ENCODE peak calls at places on chromosome 20, in four cellular contexts. F is K562, L is HepG2, A is HCT116. D is an unnamed sample. For H3K9me3, the result is how much of the 10 kb centered on the place peaks cover.

GRCh38 chr20:62066339-62066982 is 780 bp upstream of the TAF4 start:
- DNase-seq in F (peak), A (no peak), L (peak), D (no peak)

GRCh38 chr20:61966492-61967244 is 99.0 kb downstream of the TAF4 start:
- DNase-seq in F (no peak), A (no peak), L (peak), D (no peak)

GRCh38 chr20:40442181-40442963 is 246.7 kb downstream of the MAFB start:
- DNase-seq in F (peak), L (no peak), A (no peak), D (no peak)

GRCh38 chr20:50416269-50416863 is 93.8 kb upstream of the PTPN1 start:
- DNase-seq in L (no peak), A (no peak), F (no peak), D (no peak)

GRCh38 chr20:44187763-44188709 is 1.0 kb upstream of the JPH2 start:
- DNase-seq in A (no peak), L (no peak), F (no peak), D (no peak)

GRCh38 chr20:63441136-63441776 is 31.2 kb downstream of the KCNQ2 start:
- DNase-seq in A (no peak), F (no peak), L (no peak), D (no peak)

GRCh38 chr20:6863355-6863754 is 95.9 kb downstream of the BMP2 start:
- DNase-seq in A (no peak), L (no peak), F (no peak), D (no peak)

GRCh38 chr20:62685781-62686555 is 22.7 kb upstream of the NTSR1 start:
- DNase-seq in A (no peak), F (peak), L (peak), D (no peak)

GRCh38 chr20:62219101-62219991 is 732 bp downstream of the HRH3 start:
- DNase-seq in L (no peak), F (no peak), A (no peak), D (no peak)

GRCh38 chr20:33915726-33916331 is 77.9 kb upstream of the RALY start:
- DNase-seq in F (peak), A (peak), L (peak), D (peak)

GRCh38 chr20:33604084-33604990 is 57.8 kb upstream of the C20orf144 start:
- DNase-seq in A (no peak), L (no peak), F (no peak), D (no peak)

GRCh38 chr20:45402946-45403345 is 5.1 kb upstream of the DBNDD2 start:
- DNase-seq in A (no peak), F (no peak), L (no peak), D (no peak)

GRCh38 chr20:10501377-10501776 is 66.3 kb downstream of the SLX4IP start:
- DNase-seq in F (peak), A (no peak), L (no peak), D (no peak)

GRCh38 chr20:38083338-38084048 is 49.9 kb downstream of the RPRD1B start:
- DNase-seq in A (no peak), L (no peak), F (peak), D (no peak)

GRCh38 chr20:25258463-25258805 is 10.5 kb downstream of the PYGB start:
- DNase-seq in F (no peak), L (no peak), A (no peak), D (no peak)

GRCh38 chr20:53866787-53867740 is 203.3 kb downstream of the BCAS1 start:
- DNase-seq in L (peak), F (no peak), A (no peak), D (no peak)

GRCh38 chr20:54645445-54646155 is 170.2 kb downstream of the DOK5 start:
- DNase-seq in L (no peak), A (no peak), F (no peak), D (no peak)

GRCh38 chr20:13212750-13213149 is 8.3 kb upstream of the ISM1 start:
- DNase-seq in F (no peak), L (no peak), A (no peak), D (no peak)

GRCh38 chr20:45206746-45207145 is at the start of gene SEMG1:
- DNase-seq in F (no peak), A (no peak), L (no peak), D (no peak)

GRCh38 chr20:9311132-9311531 is 203.3 kb upstream of the LAMP5 start:
- DNase-seq in F (no peak), A (no peak), L (no peak), D (no peak)
- H3K9me3 ChIP-seq in F (under half), A (under half), L (under half), D (under half)

GRCh38 chr20:51801220-51801991 is 915 bp downstream of the SALL4 start:
- DNase-seq in L (no peak), F (no peak), A (no peak), D (no peak)

GRCh38 chr20:51800132-51800721 is 2.1 kb downstream of the SALL4 start:
- DNase-seq in L (peak), F (peak), A (peak), D (peak)

GRCh38 chr20:51799586-51799985 is 2.7 kb downstream of the SALL4 start:
- DNase-seq in F (no peak), L (no peak), A (no peak), D (no peak)

GRCh38 chr20:51802170-51802745 is at the start of gene SALL4:
- DNase-seq in A (no peak), L (no peak), F (no peak), D (no peak)

GRCh38 chr20:51800769-51801219 is 1.5 kb downstream of the SALL4 start:
- DNase-seq in A (no peak), F (no peak), L (no peak), D (no peak)
- TF ChIP-seq SIN3A in A (no peak), F (no peak), L (no peak), D (no peak)

GRCh38 chr20:14259691-14260090 is 77.7 kb downstream of the FLRT3 start:
- DNase-seq in F (no peak), A (no peak), L (no peak), D (no peak)

GRCh38 chr20:14264869-14265268 is 72.5 kb downstream of the FLRT3 start:
- DNase-seq in L (peak), A (no peak), F (no peak), D (no peak)
- TF ChIP-seq TCF7L2 in L (no peak), A (no peak), F (no peak), D (no peak)

GRCh38 chr20:60446273-60447111 is 488.3 kb downstream of the CDH26 start:
- DNase-seq in A (no peak), F (no peak), L (no peak), D (no peak)
- H3K9me3 ChIP-seq in A (under half), F (under half), L (under half), D (under half)

DNA sequence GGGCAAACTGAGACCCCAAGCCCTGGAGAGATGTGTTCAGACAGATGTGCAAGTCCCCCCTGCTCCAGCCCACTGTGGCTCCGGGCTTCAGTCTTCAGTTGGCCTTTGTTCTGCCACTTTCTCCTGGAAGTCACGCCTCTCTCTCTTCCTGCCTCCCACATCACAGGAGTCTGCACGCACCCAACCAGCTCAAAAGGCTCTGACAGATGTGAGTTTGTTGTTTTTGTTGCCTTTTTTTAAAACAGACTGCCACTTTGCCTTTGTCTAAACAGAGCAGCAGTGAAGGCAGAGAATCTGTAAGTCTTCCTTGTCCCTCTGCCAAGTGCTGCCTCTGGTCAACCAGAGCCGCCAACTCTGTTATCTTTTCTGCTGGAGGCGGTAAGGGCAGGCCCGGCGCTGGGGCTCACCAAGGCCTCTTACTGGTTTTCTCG is 149.7 kb downstream of the TFAP2C start:
- DNase-seq in F (no peak), A (no peak), L (no peak), D (no peak)
- TF ChIP-seq SIN3A in F (no peak), A (no peak), L (no peak), D (no peak)

DNA sequence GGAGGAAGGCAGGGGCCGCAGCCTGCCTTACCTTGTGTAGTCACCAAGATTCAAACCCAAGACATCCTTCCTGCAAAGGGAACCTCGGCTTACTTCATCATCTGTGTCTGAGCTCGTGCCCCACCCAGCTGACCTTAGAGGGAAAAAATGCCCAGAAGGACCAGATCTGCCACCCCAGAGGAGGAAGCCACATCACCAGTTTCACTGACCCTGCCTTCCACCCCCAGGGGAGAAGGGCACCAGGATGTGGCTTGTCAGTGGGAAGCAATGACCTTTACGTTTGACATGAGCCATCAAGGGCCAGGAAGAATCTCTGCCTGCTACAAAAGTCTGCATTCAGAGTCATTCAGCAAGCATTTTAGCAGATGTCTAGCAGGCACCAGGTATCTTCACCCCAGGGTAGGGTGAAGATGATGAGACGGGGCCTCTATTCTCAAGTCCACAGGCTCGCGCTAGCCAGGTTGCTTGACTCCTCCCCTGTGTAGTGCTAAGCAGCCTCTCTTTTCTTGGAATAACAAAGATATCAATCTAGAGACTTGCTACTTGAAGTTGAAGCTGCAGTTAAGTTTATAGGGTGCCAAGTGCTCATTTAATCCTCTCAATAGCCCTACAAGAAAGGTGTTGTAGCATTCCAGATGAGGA is 28.1 kb downstream of the HM13 start:
- DNase-seq in A (no peak), L (no peak), F (no peak), D (no peak)
- TF ChIP-seq TCF7L2 in A (no peak), L (no peak), F (no peak), D (no peak)